ENCODE peak calls at places on chromosomes 5 and 9, in six cellular contexts. R, P, X, K, A and B are unnamed samples.

GRCh38 chr5:177503351-177504085 is 6.1 kb downstream of the DOK3 start:
- DNase-seq in R (no peak), P (no peak), X (no peak), K (no peak), A (no peak), B (no peak)

GRCh38 chr9:84266087-84266561 is 74.4 kb downstream of the SLC28A3 start:
- DNase-seq in R (no peak), P (no peak), X (no peak), K (no peak), A (no peak), B (peak; percentile 77)

GRCh38 chr9:81480828-81481604 is 208.3 kb downstream of the TLE1 start:
- DNase-seq in R (no peak), P (no peak), X (no peak), K (no peak), A (no peak), B (no peak)

GRCh38 chr9:133737071-133737773 is 930 bp downstream of the SARDH start:
- DNase-seq in R (no peak), P (no peak), X (no peak), K (no peak), A (no peak), B (no peak)

GRCh38 chr5:50699737-50700136 is 33.3 kb downstream of the PARP8 start:
- DNase-seq in R (peak; percentile 32), P (no peak), X (no peak), K (peak; percentile 38), A (no peak), B (no peak)

GRCh38 chr5:177520906-177521513 is 4.2 kb upstream of the DDX41 start:
- DNase-seq in R (no peak), P (no peak), X (no peak), K (no peak), A (no peak), B (no peak)

GRCh38 chr5:147628054-147628895 is 118.4 kb upstream of the DPYSL3 start:
- DNase-seq in R (peak; percentile 55), P (peak; percentile 82), X (peak; percentile 78), K (peak; percentile 76), A (peak; percentile 58), B (peak; percentile 74)

GRCh38 chr9:110472111-110472510 is 107.4 kb downstream of the SVEP1 start:
- DNase-seq in R (no peak), P (no peak), X (no peak), K (no peak), A (no peak), B (no peak)

GRCh38 chr5:31639488-31640011 is 619 bp downstream of the PDZD2 start:
- DNase-seq in R (no peak), P (peak; percentile 73), X (no peak), K (peak; percentile 1), A (no peak), B (no peak)

GRCh38 chr5:129400395-129400983 is 59.6 kb upstream of the ADAMTS19 start:
- DNase-seq in R (no peak), P (no peak), X (no peak), K (no peak), A (no peak), B (no peak)

GRCh38 chr5:95392593-95393182 is 1.5 kb downstream of the FAM81B start:
- DNase-seq in R (no peak), P (no peak), X (peak; percentile 17), K (peak; percentile 60), A (peak; percentile 37), B (peak; percentile 51)

GRCh38 chr9:131001021-131001420 is 8.0 kb upstream of the LAMC3 start:
- DNase-seq in R (no peak), P (no peak), X (no peak), K (no peak), A (no peak), B (no peak)

GRCh38 chr5:126576974-126577373 is 18.0 kb downstream of the ALDH7A1 start:
- DNase-seq in R (no peak), P (no peak), X (no peak), K (no peak), A (no peak), B (no peak)

GRCh38 chr5:123007292-123007691 is 29.2 kb downstream of the PPIC start:
- DNase-seq in R (no peak), P (no peak), X (no peak), K (no peak), A (no peak), B (no peak)

GRCh38 chr9:69444021-69444420 is 119.0 kb downstream of the ENTREP1 start:
- DNase-seq in R (peak; percentile 79), P (no peak), X (no peak), K (peak; percentile 61), A (no peak), B (no peak)

GRCh38 chr5:164708831-164709230 is 1203.4 kb downstream of the MAT2B start:
- DNase-seq in R (no peak), P (peak; percentile 46), X (no peak), K (no peak), A (no peak), B (peak; percentile 47)

GRCh38 chr5:143921525-143922311 is 109.8 kb downstream of the HMHB1 start:
- DNase-seq in R (peak; percentile 85), P (no peak), X (no peak), K (peak; percentile 53), A (peak; percentile 72), B (no peak)

GRCh38 chr9:37117956-37118355 is 2.4 kb upstream of the ZCCHC7 start:
- DNase-seq in R (no peak), P (no peak), X (no peak), K (no peak), A (no peak), B (no peak)

GRCh38 chr5:76537073-76537543 is 86.1 kb downstream of the F2RL2 start:
- DNase-seq in R (peak; percentile 2), P (no peak), X (no peak), K (no peak), A (no peak), B (no peak)

GRCh38 chr5:53923969-53924876 is 363.8 kb downstream of the NDUFS4 start:
- DNase-seq in R (peak; percentile 62), P (no peak), X (no peak), K (peak; percentile 9), A (no peak), B (no peak)

GRCh38 chr5:177303121-177303924 is at the start of the genes PRELID1 and RAB24:
- DNase-seq in R (peak; percentile 74), P (peak; percentile 97), X (peak; percentile 84), K (peak; percentile 88), A (peak; percentile 90), B (peak; percentile 87)

GRCh38 chr9:35763803-35764202 is 9.7 kb upstream of the MSMP start:
- DNase-seq in R (no peak), P (no peak), X (no peak), K (no peak), A (no peak), B (no peak)

GRCh38 chr9:88388886-88389617 is 808 bp downstream of the SPIN1 start:
- DNase-seq in R (peak; percentile 76), P (peak; percentile 71), X (peak; percentile 75), K (peak; percentile 92), A (peak; percentile 84), B (peak; percentile 68)

GRCh38 chr5:113232246-113232645 is 202.5 kb downstream of the TSSK1B start:
- DNase-seq in R (no peak), P (peak; percentile 13), X (no peak), K (no peak), A (no peak), B (no peak)

GRCh38 chr9:38671748-38672147 is 48.2 kb downstream of the FAM240B start:
- DNase-seq in R (no peak), P (no peak), X (no peak), K (no peak), A (no peak), B (no peak)

DNA sequence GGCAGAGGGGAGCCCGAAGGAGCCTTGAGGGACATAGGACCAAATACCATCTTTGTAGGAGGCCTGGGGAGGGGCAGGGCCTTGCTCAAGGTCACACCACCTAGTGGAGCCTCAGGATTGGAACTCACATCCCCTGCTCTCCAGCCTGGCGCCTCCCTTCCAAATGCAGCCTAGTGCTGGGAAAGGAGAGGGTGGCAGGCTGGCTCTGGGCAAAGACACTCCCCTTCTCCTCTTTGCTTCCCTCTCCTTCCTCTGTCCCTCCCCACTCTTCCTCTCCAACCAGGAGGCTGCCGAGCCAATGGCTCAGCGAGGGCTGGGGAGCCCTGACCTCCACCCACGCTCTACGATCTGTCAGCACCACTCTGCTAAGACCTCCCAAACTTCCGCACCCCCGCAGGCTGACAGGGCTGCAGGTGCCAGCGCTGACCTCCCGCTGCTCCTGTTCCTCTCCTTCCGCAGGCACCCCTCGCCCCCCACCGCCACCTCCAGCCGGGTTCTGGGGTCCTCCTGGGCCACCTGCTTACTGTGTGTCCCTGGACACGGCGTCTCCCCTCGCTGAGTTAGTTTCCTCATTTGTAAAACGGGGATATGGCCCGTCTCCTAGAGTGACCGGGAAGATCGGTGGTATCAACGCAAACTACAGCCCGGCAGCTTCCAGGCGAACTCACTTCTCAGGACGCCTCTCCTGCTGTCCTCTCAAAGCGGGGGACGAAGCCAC is 52.9 kb downstream of the C9orf50 start:
- DNase-seq in R (peak; percentile 70), P (peak; percentile 67), X (no peak), K (peak; percentile 68), A (no peak), B (peak; percentile 86)
- H2BK5ac ChIP-seq in R (peak overlapping the region; percentile 98), P (peak overlapping the region; percentile 63), X (peak overlapping the region; percentile 94), K (peak overlapping the region; percentile 48), A (peak overlapping the region; percentile 63), B (no peak overlapping the region)

GRCh38 chr5:138657360-138657759 is 82.2 kb upstream of the HSPA9 start:
- DNase-seq in R (no peak), P (no peak), X (no peak), K (no peak), A (no peak), B (no peak)
- H3K14ac ChIP-seq in R (no peak overlapping the region), P (no peak overlapping the region), X (no peak overlapping the region), K (no peak overlapping the region), A (no peak overlapping the region), B (no peak overlapping the region)

GRCh38 chr5:116084891-116085715 is at the start of gene COMMD10:
- DNase-seq in R (peak; percentile 89), P (peak; percentile 87), X (peak; percentile 69), K (peak; percentile 86), A (peak; percentile 72), B (peak; percentile 79)
- H2BK5ac ChIP-seq in R (peak within 1 kb of the TSS; percentile 83), P (peak within 1 kb of the TSS; percentile 97), X (peak within 1 kb of the TSS; percentile 75), K (peak within 1 kb of the TSS; percentile 3), A (peak within 1 kb of the TSS; percentile 35), B (no peak within 1 kb of the TSS)

GRCh38 chr5:1510631-1511030 is 13.1 kb downstream of the LPCAT1 start:
- DNase-seq in R (no peak), P (peak; percentile 42), X (no peak), K (no peak), A (no peak), B (no peak)

GRCh38 chr5:1511037-1511436 is 12.7 kb downstream of the LPCAT1 start:
- DNase-seq in R (no peak), P (peak; percentile 41), X (no peak), K (no peak), A (no peak), B (peak; percentile 15)

GRCh38 chr5:1513326-1514026 is 10.3 kb downstream of the LPCAT1 start:
- DNase-seq in R (no peak), P (no peak), X (no peak), K (no peak), A (no peak), B (peak; percentile 24)

GRCh38 chr5:1512541-1513291 is 11.0 kb downstream of the LPCAT1 start:
- DNase-seq in R (no peak), P (peak; percentile 43), X (no peak), K (no peak), A (peak; percentile 65), B (peak; percentile 27)

GRCh38 chr5:1511651-1512540 is 11.9 kb downstream of the LPCAT1 start:
- DNase-seq in R (peak; percentile 55), P (peak; percentile 45), X (no peak), K (peak; percentile 57), A (no peak), B (peak; percentile 48)
- H3K14ac ChIP-seq in R (no peak overlapping the region), P (no peak overlapping the region), X (no peak overlapping the region), K (no peak overlapping the region), A (peak overlapping the region; percentile 5), B (no peak overlapping the region)